ENCODE peak calls at places on chromosomes 2 and 18, in nine cellular contexts. A is activated T-cell treated with anti-CD3 and anti-CD28 coated beads for 1 hour, I is COR-L47, X is NCI-H2171 treated with DMSO at 0.1 percent for 48 hours, Q is T-cell, R is body of pancreas, T is T-helper 2 cell, S is AG09319, Z is Peyer's patch. N is an unnamed sample.

GRCh38 chr2:109715302-109715937 is 78.7 kb upstream of the RGPD5 start:
- DNase-seq in T (no peak), Q (no peak), I (no peak), X (no peak), S (no peak), R (peak), A (no peak), Z (peak), N (peak)

GRCh38 chr2:240520143-240520973 is 37.4 kb downstream of the ANKMY1 start:
- DNase-seq in Z (no peak), I (no peak), X (no peak), S (no peak), R (no peak), A (no peak), Q (no peak), T (no peak), N (peak)

GRCh38 chr18:23502516-23503037 is 734 bp upstream of the RMC1 start:
- DNase-seq in A (no peak), X (no peak), R (no peak), T (no peak), I (no peak), S (no peak), Z (no peak), Q (no peak), N (no peak)

GRCh38 chr18:23994361-23994902 is 20.1 kb upstream of the TTC39C start:
- DNase-seq in Z (no peak), S (peak), I (peak), T (no peak), A (no peak), R (peak), Q (no peak), X (peak), N (no peak)

GRCh38 chr18:43271593-43272432 is 5.5 kb downstream of the SYT4 start:
- DNase-seq in S (peak), X (peak), Z (no peak), A (no peak), T (no peak), R (peak), I (peak), Q (no peak), N (no peak)

GRCh38 chr18:64330161-64330560 is 181.3 kb upstream of the LINC00305 start:
- DNase-seq in R (no peak), T (no peak), Z (no peak), X (no peak), I (peak), Q (no peak), A (no peak), S (no peak), N (no peak)

GRCh38 chr2:120846406-120847095 is 110.9 kb downstream of the GLI2 start:
- DNase-seq in Q (no peak), T (no peak), R (no peak), S (no peak), A (no peak), X (no peak), I (no peak), Z (peak), N (peak)

GRCh38 chr2:112547333-112547732 is 5.1 kb downstream of the POLR1B start:
- DNase-seq in T (no peak), R (peak), I (no peak), Z (no peak), A (no peak), S (peak), Q (no peak), X (peak), N (no peak)

GRCh38 chr2:42722328-42723190 is 41.4 kb downstream of the OXER1 start:
- DNase-seq in Z (no peak), T (no peak), R (peak), A (no peak), S (peak), Q (no peak), I (peak), X (peak), N (no peak)

GRCh38 chr18:79525556-79526467 is 130.1 kb downstream of the NFATC1 start:
- DNase-seq in R (no peak), A (no peak), I (peak), Z (peak), T (no peak), X (peak), S (no peak), Q (no peak), N (peak)

GRCh38 chr2:217858519-217859466 is 144.0 kb downstream of the TNS1 start:
- DNase-seq in I (no peak), T (no peak), X (peak), Z (no peak), A (no peak), Q (no peak), S (peak), R (peak), N (peak)

GRCh38 chr2:236264256-236264655 is at the start of gene ASB18:
- DNase-seq in R (no peak), I (no peak), Z (no peak), X (no peak), A (no peak), Q (no peak), S (no peak), T (no peak), N (no peak)

GRCh38 chr2:112794131-112794733 is 9.9 kb upstream of the IL1A start:
- DNase-seq in S (peak), T (no peak), X (no peak), A (no peak), I (no peak), Z (no peak), Q (peak), R (peak), N (no peak)

GRCh38 chr18:48031641-48032040 is 101.2 kb upstream of the SMAD2 start:
- DNase-seq in X (no peak), I (no peak), Z (no peak), A (no peak), T (no peak), R (no peak), Q (no peak), S (no peak), N (peak)

GRCh38 chr2:6759689-6760088 is 106.0 kb downstream of the CMPK2 start:
- DNase-seq in I (no peak), Q (no peak), R (no peak), A (no peak), Z (no peak), T (no peak), S (no peak), X (no peak), N (no peak)

GRCh38 chr2:37457401-37457901 is 113.0 kb downstream of the QPCT start:
- DNase-seq in A (no peak), Q (no peak), Z (no peak), S (no peak), R (no peak), X (no peak), T (no peak), I (no peak), N (no peak)

GRCh38 chr2:146295080-146295670 is 1549.7 kb upstream of the ACVR2A start:
- DNase-seq in A (no peak), X (peak), Z (no peak), Q (no peak), S (no peak), T (no peak), I (no peak), R (no peak), N (no peak)

GRCh38 chr2:96510931-96511595 is 5.9 kb upstream of the NEURL3 start:
- DNase-seq in X (no peak), R (no peak), Q (no peak), S (no peak), Z (no peak), T (no peak), I (no peak), A (no peak), N (no peak)

GRCh38 chr18:70553961-70554325 is 265.1 kb downstream of the SOCS6 start:
- DNase-seq in T (no peak), X (no peak), S (no peak), R (no peak), Q (no peak), Z (no peak), A (no peak), I (peak), N (no peak)

GRCh38 chr18:36828157-36828629 is 609 bp downstream of the TPGS2 start:
- DNase-seq in X (no peak), T (no peak), Q (peak), Z (no peak), I (peak), S (no peak), A (no peak), R (peak), N (peak)

GRCh38 chr2:70461414-70461813 is 92.2 kb downstream of the TGFA start:
- DNase-seq in S (no peak), T (no peak), A (no peak), I (no peak), Q (no peak), R (no peak), Z (no peak), X (no peak), N (no peak)

GRCh38 chr18:22564036-22564435 is 146.3 kb upstream of the CTAGE1 start:
- DNase-seq in S (no peak), I (no peak), A (no peak), X (no peak), T (no peak), Z (no peak), Q (no peak), R (no peak), N (no peak)

GRCh38 chr2:240639566-240639965 is 14.3 kb downstream of the GPR35 start:
- DNase-seq in X (no peak), S (no peak), A (no peak), R (no peak), I (no peak), Q (no peak), Z (no peak), T (no peak), N (no peak)

GRCh38 chr2:97983698-97984097 is 12.1 kb downstream of the TMEM131 start:
- DNase-seq in T (no peak), Z (no peak), I (no peak), A (no peak), S (no peak), X (no peak), R (no peak), Q (no peak), N (no peak)

GRCh38 chr2:112216158-112216557 is 38.7 kb downstream of the ZC3H8 start:
- DNase-seq in R (no peak), Q (no peak), Z (no peak), X (peak), T (no peak), S (no peak), A (no peak), I (no peak), N (no peak)

GRCh38 chr2:20381457-20381856 is 30.8 kb upstream of the PUM2 start:
- DNase-seq in R (peak), Q (no peak), I (peak), Z (no peak), T (no peak), X (peak), S (no peak), A (no peak), N (no peak)

GRCh38 chr2:132676999-132677398 is 7.0 kb upstream of the LYPD1 start:
- DNase-seq in S (no peak), T (no peak), R (no peak), Q (no peak), I (no peak), X (no peak), A (no peak), Z (no peak), N (no peak)

GRCh38 chr18:75211002-75211621 is 515 bp downstream of the TSHZ1 start:
- DNase-seq in T (no peak), Q (peak), S (no peak), R (no peak), A (no peak), X (no peak), Z (peak), I (no peak), N (no peak)

GRCh38 chr2:150588210-150588870 is 100.9 kb upstream of the RND3 start:
- DNase-seq in T (no peak), R (no peak), S (no peak), I (no peak), X (peak), Q (no peak), Z (no peak), A (no peak), N (no peak)

GRCh38 chr2:65076345-65076710 is 20.1 kb downstream of the CEP68 start:
- DNase-seq in I (no peak), A (no peak), T (no peak), Z (no peak), S (no peak), Q (no peak), R (no peak), X (no peak), N (no peak)

GRCh38 chr2:18753722-18754121 is 164.4 kb upstream of the NT5C1B start:
- DNase-seq in I (no peak), S (no peak), X (no peak), T (no peak), Q (no peak), A (no peak), Z (no peak), R (no peak), N (no peak)

GRCh38 chr2:150080115-150080514 is 407.4 kb downstream of the RND3 start:
- DNase-seq in I (no peak), Q (no peak), X (peak), R (no peak), S (no peak), A (no peak), Z (no peak), T (no peak), N (no peak)

GRCh38 chr18:76496200-76496890 is 1.3 kb upstream of the ZNF516 start:
- DNase-seq in A (peak), X (peak), S (no peak), I (no peak), T (no peak), Q (peak), Z (peak), R (peak), N (peak)

GRCh38 chr2:182816856-182817255 is 49.6 kb downstream of the FRZB start:
- DNase-seq in A (no peak), R (no peak), Q (no peak), S (peak), T (no peak), X (peak), I (no peak), Z (no peak), N (no peak)

GRCh38 chr18:56459451-56459777 is 179.0 kb downstream of the TXNL1 start:
- DNase-seq in Q (no peak), X (no peak), Z (no peak), I (no peak), A (no peak), R (no peak), T (no peak), S (no peak), N (no peak)

GRCh38 chr2:64143154-64144056 is 815 bp downstream of the PELI1 start:
- DNase-seq in S (no peak), X (peak), T (peak), Z (no peak), A (peak), I (peak), R (peak), Q (peak), N (no peak)

GRCh38 chr2:4549811-4550210 is 846.4 kb downstream of the DCDC2C start:
- DNase-seq in I (no peak), A (no peak), X (peak), T (no peak), Z (no peak), R (no peak), S (no peak), Q (no peak), N (no peak)

N was measured in sciatic nerve.